ENCODE peak calls at places on chromosomes 11 and 22, in five cellular contexts. I is mucosa of descending colon, F is epithelial cell of proximal tubule, D is upper lobe of left lung, O is right lobe of liver. C is an unnamed sample.

GRCh38 chr11:34816698-34817213 is 99.4 kb downstream of the APIP start:
- DNase-seq in O (no peak), I (no peak), F (no peak), D (no peak), C (no peak)

GRCh38 chr11:68150029-68150428 is 28.8 kb upstream of the CHKA start:
- DNase-seq in I (no peak), D (no peak), O (no peak), F (no peak), C (no peak)

GRCh38 chr22:38649841-38650522 is 6.2 kb downstream of the FAM227A start:
- DNase-seq in I (no peak), O (no peak), D (no peak), F (no peak), C (no peak)

GRCh38 chr11:112439614-112440013 is 179.0 kb upstream of the PLET1 start:
- DNase-seq in I (no peak), F (no peak), O (no peak), D (no peak), C (no peak)

GRCh38 chr11:15568440-15568839 is 453.7 kb downstream of the INSC start:
- DNase-seq in F (no peak), O (no peak), D (no peak), I (no peak), C (no peak)

GRCh38 chr22:37514526-37515051 is 4.6 kb downstream of the CARD10 start:
- DNase-seq in F (no peak), I (peak; percentile 42), O (no peak), D (no peak), C (no peak)

GRCh38 chr11:75233688-75234295 is 6.8 kb upstream of the TPBGL start:
- DNase-seq in I (no peak), O (no peak), F (peak; percentile 10), D (no peak), C (peak; percentile 64)

GRCh38 chr22:41687901-41688364 is 734 bp downstream of the SNU13 start:
- DNase-seq in D (peak; percentile 54), I (peak; percentile 63), F (no peak), O (no peak), C (no peak)

GRCh38 chr11:73188301-73188700 is 29.8 kb upstream of the P2RY2 start:
- DNase-seq in I (no peak), F (no peak), D (no peak), O (peak; percentile 39), C (no peak)

GRCh38 chr22:28019360-28019759 is 100.3 kb upstream of the PITPNB start:
- DNase-seq in O (peak; percentile 39), F (peak; percentile 48), D (no peak), I (no peak), C (no peak)

DNA sequence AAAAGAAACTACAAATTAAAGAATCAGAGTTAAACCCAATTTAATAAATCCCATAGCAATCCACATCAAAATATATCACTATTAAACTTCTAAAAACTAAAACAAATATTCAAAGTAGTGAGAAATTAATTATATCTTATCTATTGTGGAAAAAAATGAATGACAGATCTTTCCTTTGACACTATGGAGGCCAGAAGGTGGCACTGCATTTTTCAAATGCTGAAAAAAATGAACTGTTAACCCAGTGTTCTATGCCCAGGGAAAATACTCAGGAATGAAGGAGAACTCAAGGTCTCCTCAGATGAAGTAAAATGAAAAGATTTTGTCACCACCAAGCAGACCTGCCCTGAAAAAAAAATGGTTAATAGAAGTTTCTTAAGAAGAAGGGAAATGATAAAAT is 27.7 kb downstream of the TYR start:
- DNase-seq in D (no peak), O (no peak), I (no peak), F (no peak), C (no peak)
- TF ChIP-seq CTCF in D (no peak), O (no peak), I (no peak), F (peak; percentile 51), C (no peak)

GRCh38 chr11:27710536-27710935 is 10.3 kb upstream of the BDNF start:
- DNase-seq in F (no peak), D (no peak), I (no peak), O (no peak), C (no peak)

GRCh38 chr11:27701262-27702105 is 1.2 kb upstream of the BDNF start:
- DNase-seq in F (no peak), O (no peak), I (no peak), D (peak; percentile 22), C (no peak)

GRCh38 chr11:27700351-27701261 is at the start of gene BDNF:
- DNase-seq in F (no peak), O (no peak), D (peak; percentile 84), I (no peak), C (peak; percentile 71)

GRCh38 chr11:27703453-27703852 is 3.2 kb upstream of the BDNF start:
- DNase-seq in O (no peak), D (no peak), F (no peak), I (no peak), C (no peak)

GRCh38 chr11:27705873-27706820 is 5.9 kb upstream of the BDNF start:
- DNase-seq in O (no peak), I (no peak), D (no peak), F (no peak), C (no peak)
- TF ChIP-seq CTCF in O (peak; percentile 63), I (peak; percentile 54), D (peak; percentile 37), F (peak; percentile 88), C (peak; percentile 77)

DNA sequence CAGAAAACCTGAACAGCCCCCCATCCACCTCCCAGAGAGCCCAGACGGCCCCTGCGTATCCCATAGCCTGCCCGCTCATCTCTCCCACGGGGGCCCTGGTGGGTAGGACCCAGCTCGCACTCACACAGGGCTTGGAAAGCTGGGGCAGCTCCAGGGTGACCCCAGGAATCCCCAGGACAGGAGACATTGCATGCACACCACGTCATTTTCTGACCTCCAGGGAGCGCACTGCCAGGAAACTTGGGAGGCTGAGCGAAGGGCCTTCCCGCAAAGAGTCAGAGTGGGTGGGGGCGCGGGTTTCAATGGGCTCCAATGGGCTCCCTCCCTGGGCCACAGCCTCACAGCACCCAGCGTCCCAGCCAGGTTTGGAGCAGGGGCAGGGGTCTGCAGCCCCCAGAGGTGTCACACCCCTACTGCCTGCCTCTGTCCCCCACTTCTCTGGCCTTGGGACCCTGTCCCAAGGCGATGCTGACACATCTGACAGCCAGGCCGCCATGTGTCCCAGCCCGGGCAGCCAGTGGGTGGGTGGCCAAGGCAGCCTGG is 8.2 kb upstream of the SYT8 start:
- DNase-seq in O (no peak), F (no peak), D (peak; percentile 47), I (no peak), C (no peak)
- TF ChIP-seq CTCF in O (no peak), F (peak; percentile 30), D (no peak), I (no peak), C (no peak)

GRCh38 chr11:46247664-46248063 is 29.8 kb upstream of the CREB3L1 start:
- DNase-seq in D (no peak), I (no peak), F (peak; percentile 59), O (peak; percentile 62), C (no peak)
- TF ChIP-seq CTCF in D (peak; percentile 58), I (peak; percentile 13), F (peak; percentile 85), O (peak; percentile 69), C (peak; percentile 63)

GRCh38 chr11:1349074-1349931 is 39.9 kb upstream of the TOLLIP start:
- DNase-seq in D (peak; percentile 74), F (no peak), I (no peak), O (no peak), C (no peak)

GRCh38 chr11:1350086-1350725 is 39.5 kb upstream of the BRSK2 start:
- DNase-seq in D (peak; percentile 64), I (no peak), F (no peak), O (no peak), C (no peak)

GRCh38 chr11:1348748-1349073 is 39.3 kb upstream of the TOLLIP start:
- DNase-seq in D (no peak), O (peak; percentile 25), I (no peak), F (no peak), C (no peak)

GRCh38 chr11:1346669-1347390 is 37.4 kb upstream of the TOLLIP start:
- DNase-seq in I (no peak), D (no peak), F (no peak), O (peak; percentile 33), C (no peak)

GRCh38 chr11:1348146-1348545 is 38.7 kb upstream of the TOLLIP start:
- DNase-seq in O (peak; percentile 37), I (no peak), D (no peak), F (no peak), C (no peak)
- TF ChIP-seq CTCF in O (no peak), I (no peak), D (no peak), F (no peak), C (no peak)

DNA sequence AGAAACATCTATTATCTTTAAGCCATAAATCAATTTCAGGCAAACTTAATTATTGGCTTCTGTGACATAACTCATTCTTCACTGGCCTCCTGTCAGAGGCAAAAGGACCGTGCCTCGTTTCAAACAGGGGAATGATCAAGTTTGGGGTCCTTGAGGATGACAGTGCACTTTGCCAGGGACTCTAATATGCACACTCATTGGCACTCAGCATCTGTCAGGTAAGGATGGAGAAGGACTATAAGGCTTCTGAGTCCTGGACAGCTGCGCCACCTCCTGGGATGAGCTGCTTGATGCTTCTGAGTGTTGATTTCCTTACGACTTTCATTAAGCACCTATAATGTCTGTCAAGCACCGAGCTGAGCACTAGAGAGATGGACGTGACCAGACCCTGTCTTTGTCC is 20.2 kb downstream of the BPIFC start:
- DNase-seq in I (no peak), O (no peak), F (peak; percentile 16), D (no peak), C (no peak)
- TF ChIP-seq CTCF in I (no peak), O (peak; percentile 31), F (peak; percentile 61), D (no peak), C (peak; percentile 38)

GRCh38 chr11:3206128-3206921 is 12.3 kb downstream of the MRGPRG start:
- DNase-seq in D (no peak), I (peak; percentile 17), F (no peak), O (no peak), C (no peak)

GRCh38 chr11:3208272-3208671 is 10.3 kb downstream of the MRGPRG start:
- DNase-seq in D (no peak), I (no peak), F (no peak), O (no peak), C (no peak)

GRCh38 chr11:3205261-3206127 is 13.1 kb downstream of the MRGPRG start:
- DNase-seq in D (no peak), F (no peak), O (no peak), I (peak; percentile 24), C (no peak)

GRCh38 chr11:3206922-3207204 is 11.8 kb downstream of the MRGPRG start:
- DNase-seq in F (no peak), D (no peak), I (no peak), O (no peak), C (no peak)

DNA sequence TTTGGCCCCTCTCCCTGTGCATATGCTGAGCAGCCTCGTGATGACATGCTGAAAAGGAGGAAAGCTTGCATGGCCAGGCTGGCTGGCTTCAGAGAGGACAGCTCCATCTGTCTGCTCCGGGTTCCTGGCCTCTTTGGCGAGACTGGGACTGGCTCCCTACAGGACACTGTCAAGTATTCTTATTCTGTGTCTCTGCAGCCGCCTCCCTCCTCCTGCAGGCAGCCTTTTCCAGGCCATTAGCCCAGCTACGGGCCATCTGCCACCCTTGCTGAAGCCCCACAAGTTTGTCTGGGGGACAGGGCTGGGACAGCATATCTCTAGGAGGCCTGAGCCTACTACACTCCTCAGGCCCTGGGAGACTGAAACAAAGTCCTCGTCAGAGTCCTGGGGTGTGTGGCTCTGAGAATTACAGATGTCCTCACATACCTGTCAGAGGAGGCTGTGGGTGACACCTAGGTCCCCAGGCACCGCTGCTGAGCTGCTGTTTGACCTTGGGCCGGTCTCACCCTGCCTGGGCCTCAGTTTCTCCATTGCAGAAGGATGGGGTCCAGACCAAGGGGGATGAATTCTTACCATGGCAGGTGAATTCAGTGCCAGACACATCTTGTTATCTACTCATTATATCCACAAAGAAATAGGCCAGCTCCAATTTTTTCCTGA is 11.0 kb downstream of the MRGPRG start:
- DNase-seq in D (no peak), F (no peak), I (peak; percentile 27), O (no peak), C (no peak)
- TF ChIP-seq CTCF in D (no peak), F (no peak), I (no peak), O (no peak), C (no peak)

C was measured in type B pancreatic cell.